ENCODE peak calls at places on chromosomes 6 and 20, in six cellular contexts. B, Z, V, Q, N and X are unnamed samples.

GRCh38 chr20:57735831-57736737 is 26.3 kb upstream of the PMEPA1 start:
- DNase-seq in B (no peak), Z (no peak), V (no peak), Q (no peak), N (no peak), X (no peak)

GRCh38 chr6:82624251-82624650 is 260.6 kb downstream of the TPBG start:
- DNase-seq in B (no peak), Z (no peak), V (no peak), Q (no peak), N (no peak), X (no peak)

GRCh38 chr20:7694940-7695567 is 245.2 kb downstream of the HAO1 start:
- DNase-seq in B (no peak), Z (no peak), V (no peak), Q (no peak), N (no peak), X (no peak)

GRCh38 chr6:99270852-99271251 is 78.6 kb downstream of the FAXC start:
- DNase-seq in B (no peak), Z (no peak), V (no peak), Q (no peak), N (no peak), X (no peak)

GRCh38 chr6:149060985-149061760 is 256.3 kb upstream of the TAB2 start:
- DNase-seq in B (no peak), Z (peak; percentile 66), V (no peak), Q (no peak), N (no peak), X (no peak)

GRCh38 chr6:35396991-35397390 is 54.6 kb downstream of the PPARD start:
- DNase-seq in B (no peak), Z (peak; percentile 75), V (no peak), Q (no peak), N (no peak), X (no peak)

GRCh38 chr20:34215711-34216381 is 25.4 kb upstream of the ASIP start:
- DNase-seq in B (peak; percentile 45), Z (peak; percentile 92), V (peak; percentile 28), Q (peak; percentile 89), N (peak; percentile 91), X (peak; percentile 60)

GRCh38 chr6:49541210-49541724 is 9.2 kb upstream of the C6orf141 start:
- DNase-seq in B (no peak), Z (peak; percentile 58), V (no peak), Q (no peak), N (no peak), X (no peak)

GRCh38 chr6:11163932-11164331 is 52.4 kb upstream of the ERVFRD-1 start:
- DNase-seq in B (no peak), Z (no peak), V (no peak), Q (no peak), N (no peak), X (no peak)

GRCh38 chr6:33927551-33927950 is 123.7 kb upstream of the MLN start:
- DNase-seq in B (no peak), Z (no peak), V (no peak), Q (no peak), N (no peak), X (peak; percentile 76)

GRCh38 chr6:169890901-169891300 is 139.5 kb downstream of the ERMARD start:
- DNase-seq in B (no peak), Z (no peak), V (no peak), Q (no peak), N (no peak), X (no peak)

GRCh38 chr20:50222568-50223320 is 32.1 kb downstream of the CEBPB start:
- DNase-seq in B (no peak), Z (no peak), V (no peak), Q (no peak), N (no peak), X (no peak)

GRCh38 chr6:128519132-128519930 is 1.1 kb downstream of the PTPRK start:
- DNase-seq in B (no peak), Z (peak; percentile 81), V (peak; percentile 21), Q (peak; percentile 70), N (peak; percentile 76), X (peak; percentile 46)

GRCh38 chr6:5998741-5999687 is 7.7 kb downstream of the NRN1 start:
- DNase-seq in B (no peak), Z (no peak), V (no peak), Q (peak; percentile 76), N (no peak), X (peak; percentile 45)

GRCh38 chr20:58852559-58853271 is at the start of gene GNAS:
- DNase-seq in B (no peak), Z (peak; percentile 84), V (peak; percentile 48), Q (peak; percentile 80), N (no peak), X (no peak)

GRCh38 chr6:137176729-137177128 is 3.3 kb upstream of the IL22RA2 start:
- DNase-seq in B (no peak), Z (no peak), V (no peak), Q (no peak), N (no peak), X (no peak)
- H3K4me3 ChIP-seq in B (no peak overlapping the region), Z (no peak overlapping the region), V (no peak overlapping the region), Q (no peak overlapping the region), N (no peak overlapping the region), X (no peak overlapping the region)

DNA sequence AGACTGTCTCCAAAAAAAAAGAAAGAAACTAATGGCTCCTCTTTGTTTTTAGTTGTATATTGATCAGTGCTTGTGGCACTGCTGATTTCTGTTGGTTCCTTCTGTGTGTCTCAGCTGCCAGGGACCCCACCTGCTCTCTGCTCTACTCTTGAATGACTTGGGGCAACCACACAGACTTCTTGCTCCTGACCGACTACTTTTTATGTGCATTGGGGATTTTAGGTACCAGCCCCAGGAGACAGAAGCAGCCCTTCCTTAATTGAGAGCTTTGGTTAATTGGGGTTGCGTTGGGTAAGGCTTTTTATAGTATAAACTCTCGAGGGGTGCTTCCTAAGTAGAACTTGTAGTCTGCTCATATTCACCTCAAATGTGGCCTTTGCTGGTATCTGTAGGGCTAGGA is 6.9 kb downstream of the STK35 start:
- DNase-seq in B (no peak), Z (no peak), V (no peak), Q (no peak), N (no peak), X (no peak)
- H3K27me3 ChIP-seq in B (no peaks in the 10 kb centered on the region), Z (no peaks in the 10 kb centered on the region), V (no peaks in the 10 kb centered on the region), Q (no peaks in the 10 kb centered on the region), N (no peaks in the 10 kb centered on the region), X (no peaks in the 10 kb centered on the region)

DNA sequence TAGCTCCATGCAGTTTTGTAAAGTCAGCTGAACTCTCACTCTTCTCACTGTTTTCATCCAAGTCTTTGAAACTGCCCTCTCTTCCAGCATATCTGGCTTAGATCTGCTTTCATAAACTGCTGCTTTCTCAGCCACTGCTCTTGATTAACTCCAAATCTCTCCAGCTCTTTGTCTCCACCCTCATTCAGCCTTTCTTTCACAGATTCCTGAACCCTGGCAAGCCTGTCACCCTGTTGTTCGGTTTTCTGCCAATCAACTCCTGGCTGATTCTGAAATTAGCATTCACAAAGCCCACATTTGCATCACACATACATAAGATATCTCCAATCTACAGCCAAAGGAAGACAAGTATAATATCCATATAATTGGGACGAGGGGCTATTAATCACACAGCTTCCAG is 301.0 kb upstream of the RNF217 start:
- DNase-seq in B (no peak), Z (no peak), V (no peak), Q (no peak), N (no peak), X (no peak)
- H3K4me3 ChIP-seq in B (no peak overlapping the region), Z (no peak overlapping the region), V (no peak overlapping the region), Q (no peak overlapping the region), N (no peak overlapping the region), X (no peak overlapping the region)

GRCh38 chr6:26576407-26576843 is 20.3 kb upstream of the ABT1 start:
- DNase-seq in B (no peak), Z (no peak), V (no peak), Q (no peak), N (no peak), X (no peak)
- H3K27me3 ChIP-seq in B (no peaks in the 10 kb centered on the region), Z (no peaks in the 10 kb centered on the region), V (no peaks in the 10 kb centered on the region), Q (peaks cover 15% of the 10 kb centered on the region), N (no peaks in the 10 kb centered on the region), X (peaks cover 9% of the 10 kb centered on the region)

GRCh38 chr20:48783533-48784272 is 44.1 kb downstream of the PREX1 start:
- DNase-seq in B (no peak), Z (no peak), V (peak; percentile 35), Q (no peak), N (no peak), X (no peak)
- H3K4me3 ChIP-seq in B (no peak overlapping the region), Z (no peak overlapping the region), V (no peak overlapping the region), Q (no peak overlapping the region), N (no peak overlapping the region), X (no peak overlapping the region)

GRCh38 chr6:18609715-18610114 is 222.6 kb downstream of the RNF144B start:
- DNase-seq in B (no peak), Z (no peak), V (no peak), Q (no peak), N (no peak), X (no peak)
- H3K27me3 ChIP-seq in B (no peaks in the 10 kb centered on the region), Z (no peaks in the 10 kb centered on the region), V (no peaks in the 10 kb centered on the region), Q (peaks cover 4% of the 10 kb centered on the region), N (no peaks in the 10 kb centered on the region), X (no peaks in the 10 kb centered on the region)

GRCh38 chr6:167045828-167046580 is 46.8 kb downstream of the CEP43 start:
- DNase-seq in B (no peak), Z (no peak), V (no peak), Q (no peak), N (no peak), X (no peak)

GRCh38 chr6:167049275-167049674 is 50.1 kb downstream of the CEP43 start:
- DNase-seq in B (no peak), Z (no peak), V (no peak), Q (no peak), N (no peak), X (no peak)

GRCh38 chr6:167046861-167047495 is 47.8 kb downstream of the CEP43 start:
- DNase-seq in B (no peak), Z (no peak), V (no peak), Q (no peak), N (no peak), X (no peak)

GRCh38 chr6:167044696-167045095 is 45.5 kb downstream of the CEP43 start:
- DNase-seq in B (no peak), Z (no peak), V (no peak), Q (no peak), N (no peak), X (no peak)

DNA sequence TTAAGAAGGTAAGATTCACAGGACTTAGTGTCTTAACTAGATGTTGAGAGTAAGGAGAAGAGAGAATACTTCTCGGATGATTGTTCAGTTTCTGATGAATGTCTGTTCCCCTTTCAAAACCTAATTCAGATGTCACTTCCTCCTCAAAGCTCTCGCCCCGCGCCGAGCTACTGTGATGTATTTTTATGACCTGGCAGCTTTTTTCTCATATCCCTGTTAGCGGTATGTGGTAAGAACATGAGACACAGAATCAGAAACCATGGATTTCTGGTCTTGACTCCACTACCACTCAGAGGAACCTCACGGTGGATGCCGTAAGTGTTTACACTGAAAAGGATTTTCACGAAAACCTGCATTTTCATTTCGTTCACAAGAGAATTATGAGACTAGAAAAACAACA is 48.4 kb downstream of the CEP43 start:
- DNase-seq in B (peak; percentile 10), Z (no peak), V (peak; percentile 22), Q (peak; percentile 92), N (no peak), X (no peak)
- H3K4me3 ChIP-seq in B (no peak overlapping the region), Z (no peak overlapping the region), V (no peak overlapping the region), Q (no peak overlapping the region), N (no peak overlapping the region), X (no peak overlapping the region)

GRCh38 chr6:1613631-1614447 is 4.1 kb downstream of the FOXC1 start:
- DNase-seq in B (no peak), Z (no peak), V (no peak), Q (no peak), N (peak; percentile 69), X (no peak)
- H3K27me3 ChIP-seq in B (no peaks in the 10 kb centered on the region), Z (peaks cover 81% of the 10 kb centered on the region), V (peaks cover 28% of the 10 kb centered on the region), Q (peaks cover 98% of the 10 kb centered on the region), N (no peaks in the 10 kb centered on the region), X (peaks cover 88% of the 10 kb centered on the region)